ENCODE peak calls at places on chromosomes 3 and 15, in seven cellular contexts. U, R, M, Q, E, H and V are unnamed samples.

GRCh38 chr3:1195922-1196321 is 103.1 kb downstream of the CNTN6 start:
- DNase-seq in U (peak; percentile 88), R (peak; percentile 74), M (peak; percentile 8), Q (no peak), E (no peak), H (no peak), V (no peak)

GRCh38 chr3:27127195-27127594 is 242.0 kb downstream of the NEK10 start:
- DNase-seq in U (no peak), R (no peak), M (no peak), Q (no peak), E (no peak), H (no peak), V (no peak)

GRCh38 chr3:124659175-124659574 is 71.1 kb upstream of the UMPS start:
- DNase-seq in U (no peak), R (no peak), M (no peak), Q (no peak), E (no peak), H (no peak), V (no peak)

GRCh38 chr3:129975332-129976090 is 991 bp downstream of the TRH start:
- DNase-seq in U (no peak), R (no peak), M (no peak), Q (no peak), E (peak; percentile 74), H (no peak), V (peak; percentile 84)

GRCh38 chr15:34851007-34851406 is 55.7 kb upstream of the ACTC1 start:
- DNase-seq in U (no peak), R (no peak), M (no peak), Q (no peak), E (no peak), H (no peak), V (no peak)

GRCh38 chr3:120080836-120081235 is 13.4 kb downstream of the GSK3B start:
- DNase-seq in U (no peak), R (no peak), M (no peak), Q (no peak), E (no peak), H (no peak), V (no peak)

GRCh38 chr3:119628816-119629445 is 31.2 kb downstream of the PLA1A start:
- DNase-seq in U (peak; percentile 66), R (peak; percentile 29), M (no peak), Q (no peak), E (no peak), H (no peak), V (no peak)

GRCh38 chr3:8640223-8640622 is 4.4 kb downstream of the SSUH2 start:
- DNase-seq in U (no peak), R (no peak), M (no peak), Q (no peak), E (no peak), H (no peak), V (no peak)

GRCh38 chr3:119463171-119464169 is at the start of gene TMEM39A:
- DNase-seq in U (peak; percentile 96), R (peak; percentile 99), M (peak; percentile 100), Q (peak; percentile 98), E (peak; percentile 100), H (peak; percentile 99), V (peak; percentile 99)

GRCh38 chr3:123749716-123750115 is 134.4 kb downstream of the MYLK start:
- DNase-seq in U (peak; percentile 95), R (peak; percentile 73), M (peak; percentile 75), Q (no peak), E (no peak), H (no peak), V (no peak)

GRCh38 chr15:85646538-85647091 is 148.1 kb downstream of the KLHL25 start:
- DNase-seq in U (peak; percentile 94), R (peak; percentile 94), M (peak; percentile 12), Q (no peak), E (no peak), H (no peak), V (no peak)

GRCh38 chr3:178750639-178751038 is 214.4 kb downstream of the KCNMB2 start:
- DNase-seq in U (no peak), R (no peak), M (no peak), Q (no peak), E (no peak), H (no peak), V (no peak)

GRCh38 chr3:182683335-182684257 is 109.7 kb upstream of the ATP11B start:
- DNase-seq in U (peak; percentile 54), R (peak; percentile 83), M (peak; percentile 44), Q (peak; percentile 79), E (no peak), H (peak; percentile 47), V (peak; percentile 90)

DNA sequence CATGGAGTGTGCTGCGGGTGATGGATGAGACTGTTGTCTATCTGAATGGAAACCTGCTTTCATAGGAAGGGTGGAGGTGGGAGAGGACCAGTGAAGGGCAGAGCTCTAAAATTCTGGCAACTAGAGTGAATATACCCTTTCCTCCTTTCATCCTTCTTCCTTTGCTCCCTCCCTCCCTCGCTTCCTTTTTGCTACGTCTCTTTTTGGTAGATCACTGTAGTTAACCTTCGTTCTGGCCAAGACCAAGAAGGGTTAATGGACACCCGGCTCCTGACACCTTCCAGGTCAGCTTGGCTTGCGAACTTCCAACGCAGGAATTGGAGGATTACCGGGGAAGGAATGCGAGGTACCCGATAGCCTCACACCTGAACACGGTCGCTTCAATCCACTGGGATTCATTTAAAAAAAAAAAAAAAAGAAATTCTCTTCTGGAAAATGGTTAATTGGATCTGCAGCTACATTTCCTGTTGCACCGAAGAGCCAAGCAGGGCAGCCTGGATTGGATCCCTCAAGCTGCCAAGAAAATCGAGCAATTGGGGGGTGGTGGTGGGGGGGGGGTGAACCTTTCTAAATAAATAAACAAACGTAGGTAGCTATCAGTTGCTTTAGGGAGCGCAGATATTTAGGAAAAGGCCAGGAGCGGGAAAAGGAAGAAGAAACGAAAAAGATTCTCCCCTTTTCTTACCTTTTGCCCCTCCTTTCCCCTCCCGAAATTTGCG is 9.6 kb upstream of the NR2F2 start:
- DNase-seq in U (peak; percentile 42), R (peak; percentile 35), M (no peak), Q (no peak), E (no peak), H (no peak), V (peak; percentile 56)
- H3K4me3 ChIP-seq in U (peak overlapping the region; percentile 51), R (peak overlapping the region; percentile 44), M (no peak overlapping the region), Q (no peak overlapping the region), E (peak overlapping the region; percentile 54), H (peak overlapping the region; percentile 6), V (peak overlapping the region; percentile 77)

GRCh38 chr15:51936119-51936478 is 35.5 kb downstream of the LEO1 start:
- DNase-seq in U (no peak), R (no peak), M (no peak), Q (peak; percentile 16), E (no peak), H (no peak), V (peak; percentile 63)
- H3K4me3 ChIP-seq in U (no peak overlapping the region), R (no peak overlapping the region), M (no peak overlapping the region), Q (no peak overlapping the region), E (no peak overlapping the region), H (no peak overlapping the region), V (no peak overlapping the region)

DNA sequence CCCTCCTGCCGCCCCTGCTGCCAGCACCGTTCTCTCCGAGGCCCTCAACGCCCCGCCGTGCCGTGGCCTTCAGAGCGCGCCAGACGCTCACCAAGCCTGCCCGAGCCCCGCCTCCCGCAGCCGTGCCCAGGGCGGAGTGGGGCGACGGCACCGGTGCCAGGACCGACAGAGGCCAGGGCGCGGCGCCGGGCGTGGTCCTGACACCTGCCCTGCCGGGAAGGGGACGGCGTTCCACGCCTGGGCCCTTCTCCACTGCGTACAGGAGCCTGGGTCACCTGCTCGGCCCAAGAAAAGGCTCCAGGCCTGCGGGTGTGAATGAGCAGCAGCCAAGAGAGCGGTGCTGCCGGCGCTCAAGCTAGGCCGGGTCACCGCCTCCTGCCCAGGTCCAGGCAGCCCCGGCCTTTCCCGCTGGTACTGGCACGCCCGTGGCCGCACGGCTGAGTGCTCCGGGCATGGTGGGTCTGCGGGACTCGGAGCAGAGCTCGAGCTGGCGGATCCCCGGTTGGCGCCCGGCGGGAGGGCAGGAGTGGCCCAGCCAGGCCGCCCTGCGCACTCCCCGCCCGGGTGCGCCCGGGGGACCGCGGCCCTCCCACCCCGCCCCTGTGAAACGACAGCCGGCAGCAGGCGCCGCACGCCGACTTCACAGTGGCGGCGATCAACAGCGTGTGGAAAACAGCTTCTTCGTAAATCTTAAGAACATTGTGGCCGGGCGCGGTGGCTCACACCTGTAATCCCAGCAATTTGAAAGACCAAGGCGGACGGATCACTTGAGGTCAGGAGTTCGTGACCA is 4.2 kb downstream of the OCA2 start:
- DNase-seq in U (no peak), R (no peak), M (no peak), Q (no peak), E (peak; percentile 93), H (peak; percentile 47), V (peak; percentile 86)
- H3K4me3 ChIP-seq in U (no peak overlapping the region), R (peak overlapping the region; percentile 44), M (no peak overlapping the region), Q (no peak overlapping the region), E (peak overlapping the region; percentile 50), H (peak overlapping the region; percentile 44), V (peak overlapping the region; percentile 68)

GRCh38 chr15:93235321-93235720 is 146.3 kb upstream of the RGMA start:
- DNase-seq in U (no peak), R (no peak), M (no peak), Q (no peak), E (no peak), H (no peak), V (no peak)

GRCh38 chr15:93231261-93231939 is 142.4 kb upstream of the RGMA start:
- DNase-seq in U (no peak), R (no peak), M (no peak), Q (no peak), E (no peak), H (no peak), V (no peak)

GRCh38 chr15:93233710-93234109 is 144.7 kb upstream of the RGMA start:
- DNase-seq in U (no peak), R (no peak), M (no peak), Q (no peak), E (no peak), H (no peak), V (no peak)

GRCh38 chr15:93231994-93232393 is 143.0 kb upstream of the RGMA start:
- DNase-seq in U (no peak), R (no peak), M (no peak), Q (no peak), E (no peak), H (no peak), V (no peak)

DNA sequence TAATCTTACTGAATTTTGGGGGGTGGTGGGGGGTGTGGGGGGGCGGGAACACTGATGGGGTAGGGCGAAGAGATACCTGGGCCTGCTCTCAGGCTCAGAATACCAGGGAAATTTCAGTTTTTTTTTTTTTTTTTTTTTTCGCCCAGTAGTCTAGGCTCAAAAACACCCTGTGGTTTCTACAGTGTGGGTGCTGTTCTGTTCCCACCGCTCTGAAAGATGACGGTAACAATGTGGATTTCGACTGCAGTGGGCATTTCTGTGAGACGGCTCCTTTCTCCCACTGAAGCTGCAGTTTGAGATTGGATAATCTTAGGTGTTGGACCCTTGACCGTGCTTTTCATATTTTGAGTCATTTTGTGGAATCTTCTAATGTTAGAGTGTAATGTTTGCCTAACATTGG is 143.8 kb upstream of the RGMA start:
- DNase-seq in U (no peak), R (no peak), M (no peak), Q (no peak), E (no peak), H (no peak), V (no peak)
- H3K4me3 ChIP-seq in U (no peak overlapping the region), R (no peak overlapping the region), M (no peak overlapping the region), Q (no peak overlapping the region), E (no peak overlapping the region), H (no peak overlapping the region), V (peak overlapping the region; percentile 87)